ENCODE peak calls at places on chromosome 7, in seven cellular contexts. M is activated CD8-positive, alpha-beta memory T cell treated with anti-CD3 and anti-CD28 coated beads, Interleukin-2, amount 50 U/mL, for 4 hours; Z is PC-9; V is T-helper 2 cell; B is HS-5; L is globus pallidus; G is breast epithelium. D is an unnamed sample.

GRCh38 chr7:31448649-31449048 is 65.2 kb upstream of the ITPRID1 start:
- DNase-seq in G (no peak), V (no peak), L (no peak), M (no peak), B (no peak), Z (no peak), D (no peak)

GRCh38 chr7:11341285-11341944 is 367.7 kb downstream of the PHF14 start:
- DNase-seq in M (no peak), Z (peak; percentile 15), V (no peak), L (peak; percentile 20), B (no peak), G (no peak), D (peak; percentile 23)

GRCh38 chr7:157004839-157005455 is 5.5 kb downstream of the MNX1 start:
- DNase-seq in Z (no peak), B (no peak), G (no peak), L (no peak), M (no peak), V (no peak), D (no peak)

GRCh38 chr7:155234950-155235789 is 62.5 kb upstream of the INSIG1 start:
- DNase-seq in M (no peak), Z (no peak), G (no peak), L (no peak), V (no peak), B (no peak), D (no peak)

GRCh38 chr7:38858281-38858884 is 50.6 kb downstream of the VPS41 start:
- DNase-seq in V (no peak), G (no peak), M (no peak), Z (peak; percentile 7), B (peak; percentile 30), L (no peak), D (no peak)

GRCh38 chr7:48971173-48971572 is 46.8 kb downstream of the CDC14C start:
- DNase-seq in L (no peak), M (no peak), Z (no peak), G (no peak), V (no peak), B (no peak), D (no peak)

GRCh38 chr7:124536156-124536762 is 229.3 kb downstream of the GPR37 start:
- DNase-seq in Z (no peak), B (peak; percentile 14), L (no peak), V (no peak), G (no peak), M (no peak), D (no peak)

GRCh38 chr7:148929176-148929575 is 45.1 kb upstream of the EZH2 start:
- DNase-seq in G (no peak), Z (no peak), M (no peak), V (no peak), L (no peak), B (no peak), D (no peak)

GRCh38 chr7:1317654-1318450 is 85.2 kb downstream of the UNCX start:
- DNase-seq in M (no peak), G (no peak), L (no peak), B (no peak), Z (no peak), V (no peak), D (no peak)